ENCODE peak calls at places on chromosomes 3 and 15, in nine cellular contexts. V, N, D, C, E, O, K, U and B are unnamed samples.

GRCh38 chr3:44896449-44896848 is 22.0 kb downstream of the TGM4 start:
- DNase-seq in V (no peak), N (no peak), D (no peak), C (no peak), E (no peak), O (no peak), K (no peak), U (no peak), B (no peak)

GRCh38 chr3:142888484-142889262 is at the start of gene PCOLCE2:
- DNase-seq in V (peak), N (peak), D (no peak), C (no peak), E (no peak), O (peak), K (peak), U (peak), B (peak)

GRCh38 chr3:143901105-143901504 is 52.8 kb upstream of the SLC9A9 start:
- DNase-seq in V (no peak), N (no peak), D (peak), C (peak), E (no peak), O (peak), K (no peak), U (no peak), B (no peak)

GRCh38 chr3:193556841-193557240 is 2.1 kb upstream of the ATP13A4 start:
- DNase-seq in V (no peak), N (no peak), D (no peak), C (no peak), E (no peak), O (no peak), K (no peak), U (no peak), B (no peak)

GRCh38 chr3:11613851-11614491 is 29.7 kb downstream of the VGLL4 start:
- DNase-seq in V (peak), N (no peak), D (no peak), C (no peak), E (no peak), O (peak), K (no peak), U (no peak), B (no peak)

GRCh38 chr3:138796761-138797160 is 38.0 kb downstream of the PIK3CB start:
- DNase-seq in V (no peak), N (no peak), D (no peak), C (no peak), E (no peak), O (no peak), K (no peak), U (no peak), B (no peak)

GRCh38 chr3:178270838-178271237 is 265.4 kb upstream of the KCNMB2 start:
- DNase-seq in V (no peak), N (no peak), D (peak), C (no peak), E (no peak), O (peak), K (no peak), U (no peak), B (no peak)

GRCh38 chr3:160003520-160004128 is 15.0 kb downstream of the IL12A start:
- DNase-seq in V (peak), N (peak), D (peak), C (peak), E (peak), O (peak), K (no peak), U (peak), B (peak)

GRCh38 chr3:49346797-49347251 is 7.0 kb upstream of the USP4 start:
- DNase-seq in V (no peak), N (no peak), D (peak), C (peak), E (no peak), O (peak), K (no peak), U (no peak), B (no peak)

GRCh38 chr3:123798540-123798939 is 85.6 kb downstream of the MYLK start:
- DNase-seq in V (no peak), N (no peak), D (no peak), C (no peak), E (no peak), O (no peak), K (no peak), U (no peak), B (no peak)

GRCh38 chr3:156826896-156827882 is 1.0 kb downstream of the LEKR1 start:
- DNase-seq in V (no peak), N (peak), D (no peak), C (no peak), E (no peak), O (no peak), K (no peak), U (no peak), B (peak)

GRCh38 chr15:34109775-34110663 is 8.1 kb downstream of the PGBD4 start:
- DNase-seq in V (no peak), N (peak), D (peak), C (peak), E (no peak), O (peak), K (no peak), U (peak), B (peak)

GRCh38 chr3:149621218-149622005 is 36.4 kb downstream of the WWTR1 start:
- DNase-seq in V (no peak), N (no peak), D (peak), C (peak), E (no peak), O (peak), K (no peak), U (no peak), B (no peak)

GRCh38 chr3:42557849-42558248 is 23.9 kb downstream of the SEC22C start:
- DNase-seq in V (no peak), N (no peak), D (no peak), C (no peak), E (no peak), O (no peak), K (no peak), U (no peak), B (no peak)

GRCh38 chr3:128133273-128133883 is 9.8 kb upstream of the RUVBL1 start:
- DNase-seq in V (no peak), N (no peak), D (peak), C (peak), E (peak), O (peak), K (no peak), U (no peak), B (no peak)

GRCh38 chr3:124588794-124589193 is 141.5 kb upstream of the UMPS start:
- DNase-seq in V (no peak), N (no peak), D (no peak), C (no peak), E (no peak), O (no peak), K (no peak), U (no peak), B (no peak)

GRCh38 chr3:123390865-123391613 is 57.9 kb downstream of the ADCY5 start:
- DNase-seq in V (peak), N (no peak), D (no peak), C (no peak), E (no peak), O (peak), K (peak), U (no peak), B (no peak)

GRCh38 chr3:70726966-70727365 is 414.5 kb upstream of the MDFIC2 start:
- DNase-seq in V (no peak), N (no peak), D (peak), C (no peak), E (no peak), O (no peak), K (no peak), U (no peak), B (no peak)

DNA sequence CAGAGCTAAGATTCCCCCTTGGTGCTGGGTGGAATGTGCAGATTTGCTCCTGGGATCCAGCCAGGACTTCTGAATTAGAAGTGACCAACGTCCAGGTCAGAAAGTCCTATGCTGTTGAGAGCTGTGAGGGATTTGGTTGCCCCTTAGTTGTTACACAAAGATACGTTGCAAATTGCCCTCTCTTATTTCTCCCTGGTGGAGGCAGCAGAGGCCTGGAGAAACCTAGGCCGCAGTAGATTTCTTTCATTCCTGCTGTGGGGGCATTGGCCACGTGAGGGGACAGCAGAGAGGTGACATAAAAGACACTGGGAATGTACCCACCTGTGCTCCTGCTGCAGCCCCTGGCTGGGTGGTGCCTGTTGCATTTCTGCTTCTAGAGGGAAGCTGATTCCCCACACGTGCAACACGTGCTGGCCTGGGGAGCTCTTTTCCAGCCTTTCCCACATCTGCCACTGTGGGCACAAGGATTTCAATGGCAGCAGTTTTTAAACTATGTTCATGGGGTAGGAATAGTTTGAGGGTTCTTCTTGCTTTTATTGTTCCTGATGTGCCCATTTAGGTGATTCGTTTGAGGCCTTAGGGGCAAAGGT is 65.7 kb downstream of the SYNM start:
- DNase-seq in V (no peak), N (no peak), D (no peak), C (no peak), E (no peak), O (no peak), K (no peak), U (no peak), B (no peak)
- TF ChIP-seq CTCF in V (peak), N (no peak), D (no peak), C (no peak), E (no peak), O (no peak), K (no peak), U (no peak), B (no peak)

DNA sequence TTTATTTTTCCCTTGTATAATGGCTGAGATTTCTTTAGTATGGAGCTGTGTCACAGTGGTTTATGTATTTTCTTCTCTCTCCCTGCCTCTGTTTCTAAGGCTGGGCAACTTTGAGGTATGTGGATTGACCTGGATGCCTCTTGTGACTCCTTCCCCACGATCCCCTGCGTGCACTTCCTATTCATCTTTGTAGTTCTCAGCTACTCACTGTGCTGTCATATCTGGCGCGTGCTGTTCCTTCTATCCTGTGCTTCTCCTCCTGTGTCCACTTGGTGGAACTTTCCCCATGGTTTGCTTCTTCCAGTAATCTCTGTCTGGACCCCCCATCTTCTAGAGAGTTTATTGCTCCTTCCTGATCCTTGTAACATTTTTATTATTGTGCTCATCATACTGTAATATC is 97.3 kb downstream of the AKAP13 start:
- DNase-seq in V (no peak), N (no peak), D (no peak), C (peak), E (no peak), O (peak), K (no peak), U (peak), B (no peak)
- TF ChIP-seq CTCF in V (no peak), N (no peak), D (no peak), C (peak), E (no peak), O (peak), K (no peak), U (no peak), B (no peak)

GRCh38 chr3:4997946-4998345 is 18.7 kb downstream of the BHLHE40 start:
- DNase-seq in V (no peak), N (no peak), D (no peak), C (no peak), E (no peak), O (no peak), K (no peak), U (no peak), B (no peak)

GRCh38 chr3:4996223-4996765 is 17.1 kb downstream of the BHLHE40 start:
- DNase-seq in V (no peak), N (no peak), D (no peak), C (no peak), E (no peak), O (no peak), K (no peak), U (no peak), B (no peak)

GRCh38 chr3:4994823-4995499 is 15.7 kb downstream of the BHLHE40 start:
- DNase-seq in V (peak), N (no peak), D (peak), C (peak), E (no peak), O (peak), K (no peak), U (no peak), B (no peak)

GRCh38 chr3:4995500-4996053 is 16.3 kb downstream of the BHLHE40 start:
- DNase-seq in V (peak), N (no peak), D (no peak), C (peak), E (no peak), O (peak), K (no peak), U (no peak), B (no peak)

GRCh38 chr3:4996771-4997291 is 17.6 kb downstream of the BHLHE40 start:
- DNase-seq in V (no peak), N (no peak), D (no peak), C (no peak), E (no peak), O (no peak), K (no peak), U (no peak), B (no peak)
- TF ChIP-seq CTCF in V (no peak), N (no peak), D (no peak), C (no peak), E (no peak), O (no peak), K (no peak), U (no peak), B (no peak)

GRCh38 chr3:64533565-64534317 is 154.1 kb downstream of the ADAMTS9 start:
- DNase-seq in V (peak), N (peak), D (peak), C (peak), E (peak), O (peak), K (peak), U (peak), B (peak)

GRCh38 chr3:64530434-64531049 is 157.3 kb downstream of the ADAMTS9 start:
- DNase-seq in V (no peak), N (peak), D (peak), C (peak), E (peak), O (peak), K (peak), U (peak), B (peak)
- TF ChIP-seq CTCF in V (peak), N (no peak), D (peak), C (peak), E (peak), O (peak), K (peak), U (peak), B (peak)

GRCh38 chr15:74040115-74040850 is 42.1 kb downstream of the GOLGA6A start:
- DNase-seq in V (peak), N (no peak), D (peak), C (peak), E (no peak), O (peak), K (no peak), U (no peak), B (no peak)
- TF ChIP-seq CTCF in V (no peak), N (no peak), D (no peak), C (no peak), E (no peak), O (no peak), K (no peak), U (no peak), B (no peak)

GRCh38 chr3:52971895-52972294 is 74.0 kb downstream of the SFMBT1 start:
- DNase-seq in V (no peak), N (no peak), D (no peak), C (no peak), E (no peak), O (no peak), K (no peak), U (no peak), B (no peak)

GRCh38 chr3:52962160-52962559 is 64.8 kb upstream of the STIMATE start:
- DNase-seq in V (no peak), N (no peak), D (no peak), C (no peak), E (no peak), O (no peak), K (no peak), U (no peak), B (no peak)

DNA sequence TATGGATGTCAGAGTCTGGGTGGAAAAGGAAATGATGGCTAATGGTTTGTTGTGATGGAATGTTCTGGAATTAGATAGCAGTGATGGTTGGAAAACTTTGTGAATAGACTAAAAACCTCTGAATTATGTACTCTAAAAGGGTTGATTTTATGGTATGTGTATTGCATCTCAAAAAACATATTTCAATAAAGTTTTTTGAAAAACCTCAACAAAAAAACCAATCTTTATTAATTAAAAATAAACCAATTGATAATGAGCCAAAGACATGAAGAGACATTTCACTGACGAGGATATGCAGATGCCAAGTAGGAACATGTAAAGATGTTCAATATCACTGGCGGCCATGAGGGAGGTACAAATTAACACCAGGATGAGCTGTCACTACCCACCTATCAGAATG is 70.0 kb upstream of the STIMATE start:
- DNase-seq in V (no peak), N (no peak), D (no peak), C (no peak), E (no peak), O (no peak), K (no peak), U (no peak), B (no peak)
- TF ChIP-seq CTCF in V (no peak), N (no peak), D (no peak), C (no peak), E (no peak), O (no peak), K (no peak), U (no peak), B (no peak)

GRCh38 chr3:68009865-68010264 is 355.5 kb upstream of the SUCLG2 start:
- DNase-seq in V (no peak), N (no peak), D (no peak), C (no peak), E (no peak), O (no peak), K (no peak), U (no peak), B (no peak)

GRCh38 chr3:68007621-68008226 is 353.3 kb upstream of the SUCLG2 start:
- DNase-seq in V (peak), N (no peak), D (no peak), C (no peak), E (no peak), O (no peak), K (no peak), U (no peak), B (no peak)
- TF ChIP-seq CTCF in V (no peak), N (no peak), D (no peak), C (no peak), E (no peak), O (no peak), K (no peak), U (no peak), B (no peak)

GRCh38 chr15:101131489-101132389 is 120.1 kb downstream of the CHSY1 start:
- DNase-seq in V (no peak), N (no peak), D (no peak), C (no peak), E (no peak), O (no peak), K (no peak), U (no peak), B (no peak)
- TF ChIP-seq CTCF in V (no peak), N (no peak), D (no peak), C (no peak), E (no peak), O (no peak), K (no peak), U (no peak), B (no peak)

DNA sequence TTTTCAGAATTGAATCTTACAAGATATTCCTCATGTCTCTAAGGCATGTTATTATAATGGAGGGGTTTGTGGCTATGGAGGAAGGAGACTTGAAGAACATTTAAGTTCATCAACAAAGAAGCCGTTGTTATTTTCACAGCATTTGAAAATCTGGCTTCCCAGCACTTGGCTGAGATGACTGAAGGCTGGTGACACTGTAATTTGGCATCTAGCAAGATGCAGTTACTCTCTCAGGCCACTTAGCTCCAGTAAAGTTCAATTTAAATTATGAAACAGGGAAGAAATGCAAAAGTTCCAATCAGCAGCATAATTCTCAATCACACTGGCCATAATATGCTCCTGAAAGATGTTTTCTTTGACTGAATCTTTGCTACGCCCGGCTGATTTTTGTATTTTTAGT is 139.4 kb upstream of the NUDT16 start:
- DNase-seq in V (no peak), N (no peak), D (no peak), C (no peak), E (no peak), O (no peak), K (no peak), U (no peak), B (no peak)
- TF ChIP-seq CTCF in V (no peak), N (no peak), D (no peak), C (peak), E (peak), O (no peak), K (no peak), U (no peak), B (no peak)